ENCODE peak calls at places on chromosomes 7 and 10, in five cellular contexts. E is H1, D is A549, T is HCT116, Y is SK-N-SH. S is an unnamed sample.

GRCh38 chr7:51315393-51316261 is 982 bp downstream of the COBL start:
- DNase-seq in E (no peak), D (peak), T (peak), Y (peak), S (no peak)

GRCh38 chr7:28986723-28987122 is 28.6 kb upstream of the TRIL start:
- DNase-seq in E (no peak), D (no peak), T (no peak), Y (no peak), S (peak)

GRCh38 chr7:41134242-41134872 is 568.5 kb downstream of the INHBA start:
- DNase-seq in E (no peak), D (no peak), T (no peak), Y (no peak), S (no peak)

GRCh38 chr10:6843477-6843876 is 263.4 kb upstream of the PRKCQ start:
- DNase-seq in E (no peak), D (peak), T (no peak), Y (no peak), S (peak)

GRCh38 chr7:1884583-1885350 is 214.7 kb downstream of the ELFN1 start:
- DNase-seq in E (no peak), D (no peak), T (no peak), Y (no peak), S (peak)

GRCh38 chr7:1931248-1931950 is 261.3 kb downstream of the ELFN1 start:
- DNase-seq in E (no peak), D (no peak), T (no peak), Y (no peak), S (no peak)

GRCh38 chr7:134685250-134685649 is 38.6 kb downstream of the BPGM start:
- DNase-seq in E (no peak), D (no peak), T (no peak), Y (no peak), S (no peak)

GRCh38 chr10:93464826-93465388 is 17.2 kb downstream of the MYOF start:
- DNase-seq in E (no peak), D (no peak), T (no peak), Y (no peak), S (peak)

GRCh38 chr10:27158421-27158820 is 3.3 kb downstream of the MASTL start:
- DNase-seq in E (no peak), D (peak), T (no peak), Y (no peak), S (no peak)

GRCh38 chr10:44233561-44234470 is 151.1 kb downstream of the CXCL12 start:
- DNase-seq in E (peak), D (no peak), T (no peak), Y (no peak), S (no peak)

GRCh38 chr7:86914468-86915054 is 144.9 kb downstream of the ELAPOR2 start:
- DNase-seq in E (no peak), D (peak), T (no peak), Y (no peak), S (peak)

GRCh38 chr10:3486346-3487065 is 298.5 kb downstream of the KLF6 start:
- DNase-seq in E (no peak), D (peak), T (peak), Y (peak), S (no peak)

GRCh38 chr7:121016976-121017375 is 28.5 kb downstream of the CPED1 start:
- DNase-seq in E (no peak), D (peak), T (no peak), Y (no peak), S (no peak)

GRCh38 chr7:116585392-116585791 is 60.6 kb downstream of the CAV1 start:
- DNase-seq in E (no peak), D (no peak), T (no peak), Y (no peak), S (no peak)

GRCh38 chr7:128874140-128875031 is 11.7 kb downstream of the ATP6V1F start:
- DNase-seq in E (no peak), D (no peak), T (no peak), Y (no peak), S (no peak)

GRCh38 chr10:100942229-100942628 is 27.1 kb upstream of the SEMA4G start:
- DNase-seq in E (no peak), D (no peak), T (no peak), Y (no peak), S (no peak)

GRCh38 chr10:96719850-96720421 is 378 bp downstream of the PIK3AP1 start:
- DNase-seq in E (peak), D (peak), T (peak), Y (peak), S (peak)

GRCh38 chr10:43199088-43199683 is 60.9 kb downstream of the CSGALNACT2 start:
- DNase-seq in E (no peak), D (no peak), T (no peak), Y (no peak), S (no peak)

GRCh38 chr7:22445140-22445722 is 54.8 kb downstream of the STEAP1B start:
- DNase-seq in E (no peak), D (no peak), T (no peak), Y (no peak), S (no peak)

GRCh38 chr7:134530460-134530859 is 3.1 kb downstream of the AKR1B10 start:
- DNase-seq in E (no peak), D (no peak), T (no peak), Y (no peak), S (no peak)

GRCh38 chr7:133504825-133505224 is 251.9 kb downstream of the EXOC4 start:
- DNase-seq in E (no peak), D (no peak), T (no peak), Y (no peak), S (no peak)

GRCh38 chr10:100748251-100749058 is 3.1 kb downstream of the PAX2 start:
- DNase-seq in E (no peak), D (no peak), T (no peak), Y (peak), S (no peak)

GRCh38 chr10:71222541-71223364 is 10.4 kb downstream of the UNC5B start:
- DNase-seq in E (no peak), D (no peak), T (no peak), Y (no peak), S (no peak)

GRCh38 chr10:25175527-25176420 is 973 bp downstream of the GPR158 start:
- DNase-seq in E (no peak), D (no peak), T (no peak), Y (peak), S (no peak)

GRCh38 chr7:155486783-155487508 is 29.0 kb downstream of the EN2 start:
- DNase-seq in E (no peak), D (no peak), T (no peak), Y (no peak), S (no peak)

GRCh38 chr10:111598433-111599059 is 521.7 kb downstream of the ADRA2A start:
- DNase-seq in E (peak), D (peak), T (peak), Y (peak), S (peak)
- TF ChIP-seq CTCF in E (peak), D (peak), T (peak), Y (peak), S (peak)

GRCh38 chr10:59285848-59286247 is 76.5 kb downstream of the FAM13C start:
- DNase-seq in E (no peak), D (no peak), T (no peak), Y (no peak), S (no peak)

GRCh38 chr10:59281861-59282260 is 80.5 kb downstream of the FAM13C start:
- DNase-seq in E (no peak), D (no peak), T (no peak), Y (no peak), S (no peak)

GRCh38 chr10:59283456-59284082 is 78.8 kb downstream of the FAM13C start:
- DNase-seq in E (no peak), D (no peak), T (no peak), Y (peak), S (no peak)

GRCh38 chr10:59285073-59285472 is 77.3 kb downstream of the FAM13C start:
- DNase-seq in E (no peak), D (no peak), T (no peak), Y (no peak), S (no peak)

DNA sequence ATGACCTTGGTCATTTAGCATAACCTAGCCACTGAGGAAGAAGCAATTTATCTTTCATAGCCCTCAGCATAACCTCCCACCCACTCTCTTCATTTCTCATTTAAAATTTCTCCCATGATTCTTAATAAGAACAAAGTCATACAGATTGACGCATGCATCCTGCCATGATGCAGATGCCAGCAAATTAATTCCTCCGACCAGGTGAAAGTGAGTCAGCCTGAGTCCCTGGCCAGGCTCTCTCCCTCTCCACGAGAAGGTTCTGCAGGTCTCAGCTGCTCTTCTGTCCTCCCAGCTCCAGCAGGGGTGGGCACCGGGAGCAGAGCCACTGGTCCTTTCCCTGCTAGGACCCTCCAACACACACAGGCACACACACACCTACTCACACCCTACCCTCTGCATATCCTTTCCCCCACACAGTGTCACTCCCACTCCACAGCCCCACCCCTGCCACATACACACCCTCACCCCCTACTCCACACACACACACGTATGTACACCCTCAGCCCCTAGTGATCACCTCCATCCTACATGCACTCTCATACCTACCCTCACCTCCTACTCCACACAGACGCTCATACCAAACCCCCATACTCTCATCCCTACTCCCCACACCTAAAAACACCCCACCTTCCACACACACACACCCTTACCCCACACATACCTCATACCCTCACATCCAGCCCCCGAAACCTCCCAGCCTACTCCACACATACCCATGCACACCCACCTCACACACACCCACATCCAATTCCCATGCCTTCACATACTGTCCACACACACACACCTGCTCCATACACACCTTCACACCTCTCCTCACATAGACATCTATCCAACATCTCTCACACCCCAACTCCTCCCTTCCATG is 78.0 kb downstream of the FAM13C start:
- DNase-seq in E (no peak), D (no peak), T (no peak), Y (peak), S (no peak)
- TF ChIP-seq MAX in E (no peak), D (no peak), T (no peak), Y (no peak), S (no peak)

DNA sequence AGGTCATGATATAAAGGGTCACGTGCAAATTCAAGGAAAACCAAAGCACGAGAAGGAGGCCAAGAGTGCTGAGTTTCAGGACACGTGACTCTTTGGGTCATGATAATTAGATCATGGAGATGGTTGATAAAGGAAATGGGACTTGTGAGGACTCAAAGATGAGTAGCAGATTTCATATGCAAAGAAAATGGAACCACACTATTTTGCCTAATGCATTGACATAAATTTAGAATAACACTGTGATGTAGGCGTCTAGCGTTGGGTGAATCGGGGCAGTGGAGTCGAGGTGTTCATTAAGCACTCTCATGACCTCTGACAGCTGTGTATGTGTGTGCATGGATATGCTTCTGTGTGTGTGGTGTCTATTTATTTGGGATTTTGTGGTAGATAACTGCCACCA is 1025.6 kb upstream of the LRRTM3 start:
- DNase-seq in E (no peak), D (no peak), T (no peak), Y (no peak), S (no peak)
- TF ChIP-seq CTCF in E (no peak), D (no peak), T (no peak), Y (no peak), S (no peak)

GRCh38 chr7:150950496-150951180 is 27.5 kb downstream of the KCNH2 start:
- DNase-seq in E (no peak), D (no peak), T (no peak), Y (no peak), S (no peak)

GRCh38 chr7:150951181-150951520 is 27.0 kb downstream of the KCNH2 start:
- DNase-seq in E (no peak), D (no peak), T (no peak), Y (no peak), S (no peak)

GRCh38 chr7:150948791-150949251 is 29.3 kb downstream of the KCNH2 start:
- DNase-seq in E (no peak), D (no peak), T (no peak), Y (peak), S (no peak)

GRCh38 chr7:150949564-150949963 is 28.6 kb downstream of the KCNH2 start:
- DNase-seq in E (no peak), D (no peak), T (no peak), Y (peak), S (peak)

DNA sequence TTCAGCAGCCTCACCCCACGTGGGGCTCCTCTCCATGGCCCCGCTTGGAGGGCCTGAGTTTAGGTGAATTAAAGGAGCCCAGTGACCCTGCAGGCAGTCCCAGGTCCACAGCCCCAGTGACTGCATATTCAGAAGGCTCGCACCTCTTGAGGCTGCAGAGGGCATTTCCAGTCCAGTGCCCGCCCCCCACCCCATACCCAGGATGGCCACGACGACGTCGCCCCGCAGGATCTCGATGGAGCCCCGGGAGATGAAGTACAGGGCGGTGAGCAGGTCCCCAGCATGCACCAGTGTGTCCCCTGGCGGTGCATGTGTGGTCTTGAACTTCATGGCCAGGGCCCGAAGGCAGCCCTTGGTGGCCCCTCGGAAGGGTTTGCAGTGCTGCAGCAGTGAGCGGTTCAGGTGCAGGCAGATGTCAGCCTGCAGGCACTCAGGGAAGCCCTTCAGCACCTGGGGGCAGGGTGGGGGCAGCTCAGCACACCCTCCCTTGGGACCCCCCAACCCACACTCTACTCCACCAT is 28.1 kb downstream of the KCNH2 start:
- DNase-seq in E (no peak), D (no peak), T (no peak), Y (peak), S (no peak)
- TF ChIP-seq MAX in E (no peak), D (no peak), T (no peak), Y (no peak), S (no peak)

GRCh38 chr7:78221961-78222751 is 423.6 kb downstream of the PHTF2 start:
- DNase-seq in E (no peak), D (no peak), T (no peak), Y (no peak), S (no peak)
- TF ChIP-seq CTCF in E (no peak), D (no peak), T (peak), Y (peak), S (no peak)

DNA sequence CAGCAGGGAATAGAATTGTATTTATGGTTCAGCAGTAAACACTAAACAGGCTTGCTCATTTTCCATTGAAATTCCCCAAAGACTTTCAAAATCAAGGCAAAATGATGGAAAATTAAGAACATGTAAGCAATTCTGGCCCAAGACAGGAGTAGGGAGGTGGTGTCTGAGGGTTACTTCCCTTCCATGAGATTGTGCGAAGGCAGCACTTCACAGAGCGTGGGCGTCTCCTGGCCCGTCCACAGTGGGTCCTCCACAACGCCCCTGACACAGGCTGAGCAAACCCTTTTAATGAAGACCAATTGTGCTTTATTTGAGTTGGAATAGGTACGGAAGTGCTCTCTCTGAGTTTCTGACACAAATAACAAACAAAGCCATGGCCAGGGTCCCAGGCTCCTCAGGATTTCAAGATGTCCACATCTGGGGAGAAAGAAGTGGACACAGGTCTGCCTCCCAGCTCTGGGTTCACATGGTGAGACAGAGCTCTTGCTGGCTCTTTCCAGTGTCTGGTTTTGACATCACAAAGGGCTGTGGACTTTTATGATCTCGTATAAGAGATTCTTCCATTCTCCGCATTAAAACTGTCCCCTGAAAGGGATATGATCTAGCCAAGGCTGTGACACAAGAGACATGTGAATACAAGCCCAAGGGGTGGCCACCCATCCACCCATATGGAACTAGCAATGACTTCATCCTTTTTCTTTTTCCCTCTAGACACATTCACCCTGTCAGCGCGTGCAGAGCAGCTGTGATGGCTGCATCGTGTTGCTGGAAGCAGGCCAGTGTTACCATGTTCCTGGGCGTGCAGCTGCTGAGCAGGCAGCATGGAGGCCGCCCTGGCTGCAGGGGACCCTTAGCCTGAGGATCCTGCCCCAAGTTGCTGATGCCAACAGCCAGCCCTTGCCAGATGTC is 145.7 kb downstream of the ADAM12 start:
- DNase-seq in E (no peak), D (no peak), T (no peak), Y (peak), S (no peak)
- TF ChIP-seq MAX in E (no peak), D (no peak), T (no peak), Y (peak), S (no peak)

DNA sequence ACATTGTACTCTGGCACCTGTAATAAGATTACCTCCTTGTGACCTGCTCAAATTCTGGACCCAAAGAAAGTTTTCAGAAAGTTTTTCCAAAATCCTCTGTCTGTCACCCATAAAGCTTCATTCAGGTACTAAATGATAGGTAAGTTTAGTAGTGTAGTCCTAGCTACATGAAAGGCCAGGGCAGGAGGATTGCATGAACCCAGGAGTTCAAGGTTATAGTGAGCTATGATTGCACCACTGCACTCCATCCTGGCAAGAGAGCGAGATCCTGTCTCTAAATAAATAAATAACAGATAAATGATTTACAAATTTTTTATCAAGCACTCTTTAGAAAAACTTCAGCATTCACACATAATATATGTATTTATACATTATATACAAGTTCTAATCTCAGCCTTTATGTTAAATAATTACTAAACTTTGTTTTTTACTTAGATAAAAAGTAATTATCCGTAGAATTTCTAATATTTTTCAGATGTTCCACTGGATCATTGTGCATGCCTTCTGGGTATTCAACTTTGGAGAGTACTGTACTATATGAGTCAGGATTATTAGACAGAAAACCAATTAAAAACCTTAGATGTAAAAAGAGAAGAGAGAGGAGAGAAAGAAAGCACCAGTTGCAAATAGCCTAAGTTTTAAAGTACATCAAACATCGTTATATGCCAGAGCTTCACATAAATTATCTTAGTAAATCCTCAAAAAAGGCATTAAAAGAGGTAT is 363.0 kb downstream of the LRRTM3 start:
- DNase-seq in E (no peak), D (no peak), T (no peak), Y (no peak), S (no peak)
- TF ChIP-seq CTCF in E (no peak), D (no peak), T (no peak), Y (no peak), S (no peak)

DNA sequence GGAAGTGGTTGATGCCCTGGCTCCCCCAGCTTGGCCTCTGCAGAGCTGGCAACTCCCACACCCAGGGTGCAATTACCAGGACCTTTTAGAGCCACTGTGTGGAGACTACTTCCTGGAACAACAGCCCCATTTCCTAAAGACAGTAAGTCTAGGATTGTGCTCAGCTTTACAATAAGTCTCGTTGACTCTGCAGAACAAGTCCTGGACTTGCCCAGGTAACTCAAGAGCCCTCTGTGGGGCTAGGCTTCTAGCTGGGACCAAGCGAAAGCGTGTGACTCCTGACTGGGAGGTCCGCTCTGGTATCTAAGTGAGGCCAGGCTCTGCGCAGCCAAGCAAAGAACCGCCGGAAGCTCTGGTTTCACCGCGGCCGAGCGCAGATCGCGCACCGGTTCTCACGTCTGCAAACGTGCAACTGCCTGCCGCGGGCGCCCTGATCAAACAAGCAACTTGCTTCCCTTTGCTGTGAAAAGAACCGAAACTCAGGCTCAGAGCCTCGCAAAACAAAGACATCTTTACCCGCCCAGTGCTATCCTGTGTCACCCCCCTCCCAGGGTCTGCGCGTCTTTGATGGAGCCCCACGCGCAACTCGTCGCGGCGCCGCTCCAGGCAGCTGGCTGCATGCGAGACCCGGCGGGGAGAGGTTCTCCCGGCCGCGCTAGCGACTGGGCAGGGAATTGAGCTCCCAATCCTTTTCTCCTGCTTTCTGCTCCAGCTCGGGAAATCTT is 4.4 kb upstream of the PDLIM1 start:
- DNase-seq in E (no peak), D (no peak), T (no peak), Y (no peak), S (peak)
- TF ChIP-seq MAX in E (no peak), D (no peak), T (no peak), Y (no peak), S (no peak)

GRCh38 chr7:13794581-13794980 is 194.9 kb downstream of the ETV1 start:
- DNase-seq in E (no peak), D (no peak), T (no peak), Y (no peak), S (no peak)
- TF ChIP-seq CTCF in E (no peak), D (no peak), T (no peak), Y (no peak), S (no peak)

S was measured in NB4.